ENCODE peak calls at places on chromosomes 11 and 22, in seven cellular contexts. One of them, this sample, is unnamed.

GRCh38 chr11:110774138-110775014 is 62.1 kb upstream of the ARHGAP20 start:
- DNase-seq in GF-D8: no peak
- DNase-seq in activated naive CD4-positive, alpha-beta T cell treated with Interleukin-2 at 50 U/mL for 16 hours: no peak
- DNase-seq in anterior cingulate cortex: no peak
- DNase-seq in WTC11: no peak
- DNase-seq in germinal center: no peak
- DNase-seq in amniotic epithelial cell: no peak
- DNase-seq in this sample: no peak

GRCh38 chr11:105799728-105800462 is 190.0 kb downstream of the GRIA4 start:
- DNase-seq in activated naive CD4-positive, alpha-beta T cell treated with Interleukin-2 at 50 U/mL for 16 hours: no peak
- DNase-seq in amniotic epithelial cell: no peak
- DNase-seq in GF-D8: no peak
- DNase-seq in germinal center: no peak
- DNase-seq in anterior cingulate cortex: no peak
- DNase-seq in WTC11: no peak
- DNase-seq in this sample: no peak

GRCh38 chr11:8252946-8253345 is 10.7 kb downstream of the LMO1 start:
- DNase-seq in amniotic epithelial cell: no peak
- DNase-seq in germinal center: no peak
- DNase-seq in activated naive CD4-positive, alpha-beta T cell treated with Interleukin-2 at 50 U/mL for 16 hours: no peak
- DNase-seq in anterior cingulate cortex: no peak
- DNase-seq in GF-D8: no peak
- DNase-seq in WTC11: no peak
- DNase-seq in this sample: no peak

GRCh38 chr11:109697140-109697843 is 275.3 kb downstream of the C11orf87 start:
- DNase-seq in germinal center: peak
- DNase-seq in GF-D8: no peak
- DNase-seq in activated naive CD4-positive, alpha-beta T cell treated with Interleukin-2 at 50 U/mL for 16 hours: no peak
- DNase-seq in amniotic epithelial cell: peak
- DNase-seq in WTC11: peak
- DNase-seq in anterior cingulate cortex: no peak
- DNase-seq in this sample: peak

GRCh38 chr11:125335101-125335500 is 161.0 kb downstream of the FEZ1 start:
- DNase-seq in germinal center: no peak
- DNase-seq in activated naive CD4-positive, alpha-beta T cell treated with Interleukin-2 at 50 U/mL for 16 hours: no peak
- DNase-seq in amniotic epithelial cell: no peak
- DNase-seq in GF-D8: no peak
- DNase-seq in anterior cingulate cortex: no peak
- DNase-seq in WTC11: no peak
- DNase-seq in this sample: no peak

GRCh38 chr22:38760477-38761201 is 4.8 kb upstream of the SUN2 start:
- DNase-seq in GF-D8: no peak
- DNase-seq in WTC11: no peak
- DNase-seq in anterior cingulate cortex: no peak
- DNase-seq in amniotic epithelial cell: no peak
- DNase-seq in activated naive CD4-positive, alpha-beta T cell treated with Interleukin-2 at 50 U/mL for 16 hours: no peak
- DNase-seq in germinal center: no peak
- DNase-seq in this sample: no peak

GRCh38 chr11:60130496-60130895 is 42.0 kb downstream of the MS4A2 start:
- DNase-seq in WTC11: peak
- DNase-seq in amniotic epithelial cell: no peak
- DNase-seq in GF-D8: peak
- DNase-seq in anterior cingulate cortex: no peak
- DNase-seq in activated naive CD4-positive, alpha-beta T cell treated with Interleukin-2 at 50 U/mL for 16 hours: no peak
- DNase-seq in germinal center: peak
- DNase-seq in this sample: peak

GRCh38 chr11:60870276-60870675 is 2.9 kb downstream of the ZP1 start:
- DNase-seq in anterior cingulate cortex: no peak
- DNase-seq in GF-D8: no peak
- DNase-seq in germinal center: no peak
- DNase-seq in WTC11: no peak
- DNase-seq in activated naive CD4-positive, alpha-beta T cell treated with Interleukin-2 at 50 U/mL for 16 hours: no peak
- DNase-seq in amniotic epithelial cell: no peak
- DNase-seq in this sample: no peak

GRCh38 chr22:45292675-45293402 is 8.1 kb downstream of the UPK3A start:
- DNase-seq in GF-D8: no peak
- DNase-seq in amniotic epithelial cell: no peak
- DNase-seq in anterior cingulate cortex: no peak
- DNase-seq in activated naive CD4-positive, alpha-beta T cell treated with Interleukin-2 at 50 U/mL for 16 hours: no peak
- DNase-seq in germinal center: no peak
- DNase-seq in WTC11: no peak
- DNase-seq in this sample: no peak

GRCh38 chr11:85531498-85531897 is 95.6 kb downstream of the DLG2 start:
- DNase-seq in germinal center: no peak
- DNase-seq in anterior cingulate cortex: no peak
- DNase-seq in GF-D8: no peak
- DNase-seq in WTC11: no peak
- DNase-seq in activated naive CD4-positive, alpha-beta T cell treated with Interleukin-2 at 50 U/mL for 16 hours: no peak
- DNase-seq in amniotic epithelial cell: no peak
- DNase-seq in this sample: no peak

GRCh38 chr11:18404062-18404461 is 8.1 kb upstream of the LDHC start:
- DNase-seq in anterior cingulate cortex: no peak
- DNase-seq in GF-D8: no peak
- DNase-seq in activated naive CD4-positive, alpha-beta T cell treated with Interleukin-2 at 50 U/mL for 16 hours: no peak
- DNase-seq in WTC11: no peak
- DNase-seq in germinal center: no peak
- DNase-seq in amniotic epithelial cell: no peak
- DNase-seq in this sample: no peak

GRCh38 chr11:79390923-79391322 is 49.9 kb downstream of the TENM4 start:
- DNase-seq in WTC11: no peak
- DNase-seq in germinal center: no peak
- DNase-seq in GF-D8: no peak
- DNase-seq in activated naive CD4-positive, alpha-beta T cell treated with Interleukin-2 at 50 U/mL for 16 hours: no peak
- DNase-seq in anterior cingulate cortex: no peak
- DNase-seq in amniotic epithelial cell: no peak
- DNase-seq in this sample: no peak

GRCh38 chr11:94629741-94630140 is 62.6 kb downstream of the PIWIL4 start:
- DNase-seq in germinal center: no peak
- DNase-seq in GF-D8: no peak
- DNase-seq in activated naive CD4-positive, alpha-beta T cell treated with Interleukin-2 at 50 U/mL for 16 hours: no peak
- DNase-seq in anterior cingulate cortex: no peak
- DNase-seq in amniotic epithelial cell: no peak
- DNase-seq in WTC11: no peak
- DNase-seq in this sample: no peak

GRCh38 chr11:96116341-96116740 is 192.4 kb upstream of the MTMR2 start:
- DNase-seq in WTC11: no peak
- DNase-seq in amniotic epithelial cell: no peak
- DNase-seq in GF-D8: no peak
- DNase-seq in activated naive CD4-positive, alpha-beta T cell treated with Interleukin-2 at 50 U/mL for 16 hours: no peak
- DNase-seq in germinal center: no peak
- DNase-seq in anterior cingulate cortex: peak
- DNase-seq in this sample: no peak

GRCh38 chr11:133650082-133650481 is 117.8 kb upstream of the OPCML start:
- DNase-seq in activated naive CD4-positive, alpha-beta T cell treated with Interleukin-2 at 50 U/mL for 16 hours: no peak
- DNase-seq in anterior cingulate cortex: no peak
- DNase-seq in WTC11: no peak
- DNase-seq in germinal center: no peak
- DNase-seq in amniotic epithelial cell: no peak
- DNase-seq in GF-D8: no peak
- DNase-seq in this sample: no peak

GRCh38 chr11:123483058-123483457 is 53.0 kb downstream of the GRAMD1B start:
- DNase-seq in amniotic epithelial cell: peak
- DNase-seq in germinal center: no peak
- DNase-seq in GF-D8: no peak
- DNase-seq in activated naive CD4-positive, alpha-beta T cell treated with Interleukin-2 at 50 U/mL for 16 hours: no peak
- DNase-seq in WTC11: no peak
- DNase-seq in anterior cingulate cortex: no peak
- DNase-seq in this sample: peak

GRCh38 chr22:26711205-26711958 is 54.0 kb downstream of the MIAT start:
- DNase-seq in WTC11: no peak
- DNase-seq in amniotic epithelial cell: peak
- DNase-seq in activated naive CD4-positive, alpha-beta T cell treated with Interleukin-2 at 50 U/mL for 16 hours: no peak
- DNase-seq in germinal center: no peak
- DNase-seq in GF-D8: no peak
- DNase-seq in anterior cingulate cortex: no peak
- DNase-seq in this sample: no peak

GRCh38 chr11:113408887-113409286 is 21.3 kb downstream of the ANKK1 start:
- DNase-seq in germinal center: no peak
- DNase-seq in anterior cingulate cortex: no peak
- DNase-seq in amniotic epithelial cell: no peak
- DNase-seq in GF-D8: no peak
- DNase-seq in activated naive CD4-positive, alpha-beta T cell treated with Interleukin-2 at 50 U/mL for 16 hours: no peak
- DNase-seq in WTC11: no peak
- DNase-seq in this sample: no peak

GRCh38 chr11:27563201-27563600 is 56.6 kb upstream of the LIN7C start:
- DNase-seq in germinal center: no peak
- DNase-seq in WTC11: no peak
- DNase-seq in amniotic epithelial cell: peak
- DNase-seq in activated naive CD4-positive, alpha-beta T cell treated with Interleukin-2 at 50 U/mL for 16 hours: no peak
- DNase-seq in anterior cingulate cortex: no peak
- DNase-seq in GF-D8: no peak
- DNase-seq in this sample: peak

GRCh38 chr11:70296681-70297080 is 26.2 kb downstream of the PPFIA1 start:
- DNase-seq in WTC11: no peak
- DNase-seq in anterior cingulate cortex: no peak
- DNase-seq in amniotic epithelial cell: no peak
- DNase-seq in GF-D8: no peak
- DNase-seq in activated naive CD4-positive, alpha-beta T cell treated with Interleukin-2 at 50 U/mL for 16 hours: no peak
- DNase-seq in germinal center: no peak
- DNase-seq in this sample: no peak

GRCh38 chr11:134032501-134033091 is 36.3 kb upstream of the JAM3 start:
- DNase-seq in anterior cingulate cortex: peak
- DNase-seq in WTC11: peak
- DNase-seq in activated naive CD4-positive, alpha-beta T cell treated with Interleukin-2 at 50 U/mL for 16 hours: no peak
- DNase-seq in germinal center: no peak
- DNase-seq in amniotic epithelial cell: no peak
- DNase-seq in GF-D8: peak
- DNase-seq in this sample: no peak

GRCh38 chr11:72232260-72233055 is 7.9 kb downstream of the INPPL1 start:
- DNase-seq in WTC11: no peak
- DNase-seq in anterior cingulate cortex: no peak
- DNase-seq in germinal center: no peak
- DNase-seq in amniotic epithelial cell: no peak
- DNase-seq in GF-D8: no peak
- DNase-seq in activated naive CD4-positive, alpha-beta T cell treated with Interleukin-2 at 50 U/mL for 16 hours: no peak
- DNase-seq in this sample: no peak

This sample was measured in foreskin keratinocyte.